ENCODE peak calls at places on chromosomes 11 and 22, in eight cellular contexts. H, A, S, W, R, E, B and U are unnamed samples.

GRCh38 chr22:19766506-19767426 is 6.2 kb downstream of the TBX1 start:
- DNase-seq in H (peak; percentile 60), A (no peak), S (peak; percentile 44), W (no peak), R (peak; percentile 53), E (no peak), B (peak; percentile 20), U (no peak)

GRCh38 chr11:63478896-63479295 is 12.1 kb downstream of the PLAAT5 start:
- DNase-seq in H (peak; percentile 71), A (peak; percentile 79), S (peak; percentile 46), W (peak; percentile 31), R (peak; percentile 40), E (peak; percentile 72), B (peak; percentile 57), U (peak; percentile 27)

GRCh38 chr11:8309862-8310261 is 46.2 kb upstream of the LMO1 start:
- DNase-seq in H (no peak), A (no peak), S (no peak), W (no peak), R (no peak), E (peak; percentile 24), B (peak; percentile 41), U (no peak)

GRCh38 chr11:126956664-126957063 is 43.9 kb downstream of the KIRREL3 start:
- DNase-seq in H (no peak), A (no peak), S (no peak), W (no peak), R (no peak), E (no peak), B (no peak), U (no peak)

GRCh38 chr22:23547818-23548500 is 32.1 kb downstream of the IGLL1 start:
- DNase-seq in H (no peak), A (no peak), S (no peak), W (no peak), R (no peak), E (peak; percentile 30), B (no peak), U (no peak)

GRCh38 chr11:8698917-8699441 is 16.4 kb downstream of the RPL27A start:
- DNase-seq in H (no peak), A (no peak), S (no peak), W (no peak), R (no peak), E (no peak), B (no peak), U (no peak)

GRCh38 chr11:106447631-106448191 is 370.2 kb downstream of the AASDHPPT start:
- DNase-seq in H (no peak), A (no peak), S (no peak), W (no peak), R (no peak), E (no peak), B (no peak), U (no peak)

GRCh38 chr11:117443269-117444186 is 115.9 kb downstream of the CEP164 start:
- DNase-seq in H (no peak), A (peak; percentile 66), S (peak; percentile 80), W (peak; percentile 55), R (peak; percentile 79), E (no peak), B (no peak), U (peak; percentile 81)

GRCh38 chr11:61392991-61393595 is 706 bp downstream of the TMEM216 start:
- DNase-seq in H (peak; percentile 32), A (peak; percentile 45), S (peak; percentile 10), W (no peak), R (peak; percentile 11), E (no peak), B (peak; percentile 31), U (no peak)

GRCh38 chr22:24819941-24820461 is 14.0 kb downstream of the SGSM1 start:
- DNase-seq in H (no peak), A (no peak), S (no peak), W (no peak), R (no peak), E (no peak), B (no peak), U (no peak)

GRCh38 chr11:44005076-44005800 is 42.5 kb upstream of the ACCSL start:
- DNase-seq in H (no peak), A (no peak), S (no peak), W (no peak), R (no peak), E (no peak), B (no peak), U (no peak)

GRCh38 chr22:36329217-36330078 is 58.3 kb downstream of the MYH9 start:
- DNase-seq in H (peak; percentile 5), A (no peak), S (peak; percentile 47), W (peak; percentile 52), R (peak; percentile 76), E (peak; percentile 98), B (peak; percentile 99), U (no peak)

GRCh38 chr11:102306817-102307814 is 10.2 kb upstream of the BIRC3 start:
- DNase-seq in H (peak; percentile 72), A (no peak), S (no peak), W (no peak), R (no peak), E (no peak), B (peak; percentile 55), U (no peak)

GRCh38 chr22:23431337-23432072 is 148.6 kb downstream of the IGLL1 start:
- DNase-seq in H (no peak), A (no peak), S (no peak), W (no peak), R (no peak), E (no peak), B (no peak), U (no peak)

GRCh38 chr11:65917077-65917433 is 1.8 kb downstream of the C11orf68 start:
- DNase-seq in H (no peak), A (no peak), S (no peak), W (no peak), R (no peak), E (no peak), B (no peak), U (no peak)

GRCh38 chr11:4865855-4866254 is 15.8 kb upstream of the OR51T1 start:
- DNase-seq in H (no peak), A (no peak), S (no peak), W (no peak), R (no peak), E (no peak), B (no peak), U (no peak)
- TF ChIP-seq CTCF in H (no peak), A (no peak), S (no peak), W (no peak), R (no peak), E (no peak), B (no peak), U (no peak)

DNA sequence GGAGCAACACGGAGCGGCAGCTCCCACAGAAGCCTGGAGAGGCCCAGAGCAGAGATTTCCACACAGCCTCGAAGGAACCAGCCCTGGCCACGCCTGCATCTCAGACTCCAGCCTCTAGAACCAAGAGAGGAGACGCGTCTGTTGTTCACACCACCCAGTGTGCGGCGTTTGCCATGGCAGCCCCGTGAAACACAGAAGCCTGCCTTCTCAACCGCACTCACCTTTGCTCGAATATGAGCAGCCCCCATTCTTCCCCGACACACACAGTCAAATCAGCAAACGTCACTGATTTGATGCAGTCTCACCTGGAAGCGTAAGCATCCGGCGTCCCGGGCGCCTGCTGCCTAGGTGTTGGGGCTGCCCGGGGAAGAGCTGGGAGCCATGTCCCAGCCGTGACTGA is 14.2 kb upstream of the TALDO1 start:
- DNase-seq in H (no peak), A (no peak), S (no peak), W (no peak), R (no peak), E (no peak), B (no peak), U (no peak)
- TF ChIP-seq CTCF in H (no peak), A (no peak), S (no peak), W (no peak), R (no peak), E (no peak), B (no peak), U (no peak)

DNA sequence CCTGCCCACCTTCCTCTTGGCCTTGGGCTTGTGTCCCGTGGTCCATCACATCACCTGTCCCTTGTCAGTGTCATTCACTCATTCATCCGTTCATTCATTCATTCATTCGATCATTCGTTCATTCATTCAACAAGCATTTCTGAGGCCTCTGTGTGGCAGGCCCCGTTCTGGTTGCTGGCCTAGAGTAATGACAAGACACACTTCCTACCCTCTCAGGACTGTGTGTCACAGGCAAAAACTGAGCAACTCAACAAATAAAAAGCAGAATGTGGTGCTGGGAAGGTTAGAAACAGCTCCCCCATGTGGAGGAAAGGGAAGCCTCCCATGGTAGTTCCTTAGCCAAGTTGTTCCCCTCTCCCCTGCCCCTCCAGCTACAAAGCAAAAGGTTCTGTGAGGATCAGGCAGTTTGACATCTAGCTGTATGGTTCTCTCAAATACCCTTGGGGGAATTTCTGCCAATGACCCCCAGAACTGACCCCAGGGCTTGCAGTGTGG is 1.6 kb upstream of the OMP start:
- DNase-seq in H (peak; percentile 14), A (peak; percentile 50), S (no peak), W (no peak), R (no peak), E (peak; percentile 33), B (peak; percentile 17), U (no peak)
- TF ChIP-seq CTCF in H (peak; percentile 74), A (no peak), S (peak; percentile 34), W (peak; percentile 50), R (peak; percentile 53), E (peak; percentile 28), B (peak; percentile 62), U (no peak)

GRCh38 chr11:19557720-19558140 is 154.9 kb upstream of the NAV2 start:
- DNase-seq in H (peak; percentile 67), A (peak; percentile 62), S (peak; percentile 93), W (peak; percentile 81), R (peak; percentile 89), E (peak; percentile 83), B (peak; percentile 59), U (peak; percentile 30)

GRCh38 chr11:19559746-19560145 is 152.9 kb upstream of the NAV2 start:
- DNase-seq in H (no peak), A (no peak), S (no peak), W (no peak), R (peak; percentile 29), E (no peak), B (no peak), U (no peak)

GRCh38 chr11:19557185-19557584 is 155.5 kb upstream of the NAV2 start:
- DNase-seq in H (no peak), A (no peak), S (no peak), W (no peak), R (no peak), E (no peak), B (no peak), U (no peak)

GRCh38 chr11:19560156-19560555 is 152.5 kb upstream of the NAV2 start:
- DNase-seq in H (no peak), A (no peak), S (no peak), W (no peak), R (no peak), E (no peak), B (no peak), U (no peak)

DNA sequence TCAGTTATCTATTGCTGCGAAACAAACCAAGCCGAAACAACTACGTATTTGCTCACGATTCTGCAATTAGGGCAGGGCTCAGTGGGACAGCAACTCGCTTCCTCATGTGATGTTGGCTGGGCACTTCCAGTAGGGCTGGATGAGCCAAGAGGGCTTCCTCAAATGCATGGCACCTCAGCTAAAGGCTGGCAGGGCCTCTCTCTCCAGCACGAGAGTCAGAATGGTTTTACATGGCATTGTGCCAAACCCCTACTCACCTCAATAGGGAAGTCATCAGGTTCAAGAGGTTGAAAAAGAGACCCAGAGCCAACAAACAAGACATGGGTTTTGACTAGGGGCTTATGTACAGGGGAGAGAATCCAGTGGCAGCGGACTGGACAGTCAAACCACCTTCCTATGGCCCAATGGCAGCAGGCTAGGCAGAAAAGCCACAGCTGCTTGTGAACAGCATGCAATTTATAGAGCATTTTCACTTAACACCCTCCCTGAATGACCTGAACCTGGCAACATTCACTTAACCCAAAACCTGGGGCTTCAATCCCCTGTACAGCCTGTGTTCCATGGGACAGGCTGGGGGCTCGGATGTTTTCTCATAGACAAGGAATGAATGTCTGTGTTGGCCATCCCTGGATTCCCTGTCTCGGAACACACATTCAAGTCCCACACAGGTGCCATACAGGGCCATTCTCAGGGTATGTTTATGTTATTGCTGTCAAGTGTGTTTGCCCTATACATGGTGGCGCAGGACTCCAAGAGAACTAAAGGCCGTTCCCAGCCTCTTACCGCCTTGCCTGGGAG is 154.2 kb upstream of the NAV2 start:
- DNase-seq in H (no peak), A (no peak), S (no peak), W (no peak), R (no peak), E (no peak), B (no peak), U (no peak)
- TF ChIP-seq CTCF in H (no peak), A (no peak), S (no peak), W (no peak), R (no peak), E (no peak), B (no peak), U (no peak)